ENCODE peak calls at places on chromosome 5, in four cellular contexts. One of them, this sample, is unnamed.

GRCh38 chr5:17477553-17478265 is 20.3 kb upstream of the TAF11L2 start:
- DNase-seq in heart left ventricle: no peak
- DNase-seq in kidney: no peak
- DNase-seq in IMR-90: no peak
- DNase-seq in this sample: no peak

GRCh38 chr5:126811515-126812198 is 34.7 kb downstream of the LMNB1 start:
- DNase-seq in kidney: no peak
- DNase-seq in heart left ventricle: no peak
- DNase-seq in IMR-90: peak; percentile 80
- DNase-seq in this sample: no peak

GRCh38 chr5:55226934-55227737 is at the start of gene MCIDAS:
- DNase-seq in IMR-90: peak; percentile 6
- DNase-seq in kidney: peak; percentile 83
- DNase-seq in heart left ventricle: no peak
- DNase-seq in this sample: peak; percentile 90

GRCh38 chr5:59569158-59569557 is 324.4 kb downstream of the PDE4D start:
- DNase-seq in kidney: no peak
- DNase-seq in IMR-90: no peak
- DNase-seq in heart left ventricle: no peak
- DNase-seq in this sample: no peak

GRCh38 chr5:14149672-14150053 is 6.5 kb downstream of the TRIO start:
- DNase-seq in heart left ventricle: no peak
- DNase-seq in IMR-90: no peak
- DNase-seq in kidney: no peak
- DNase-seq in this sample: no peak

GRCh38 chr5:152592416-152592815 is 187.3 kb upstream of the NMUR2 start:
- DNase-seq in IMR-90: no peak
- DNase-seq in heart left ventricle: no peak
- DNase-seq in kidney: no peak
- DNase-seq in this sample: peak; percentile 7

GRCh38 chr5:31990701-31991110 is 183.4 kb downstream of the GOLPH3 start:
- DNase-seq in IMR-90: no peak
- DNase-seq in kidney: no peak
- DNase-seq in heart left ventricle: no peak
- DNase-seq in this sample: peak; percentile 72

GRCh38 chr5:180649297-180650039 is at the start of gene FLT4:
- DNase-seq in heart left ventricle: no peak
- DNase-seq in IMR-90: no peak
- DNase-seq in kidney: no peak
- DNase-seq in this sample: no peak

GRCh38 chr5:172849636-172850453 is 15.8 kb downstream of the ERGIC1 start:
- DNase-seq in kidney: peak; percentile 93
- DNase-seq in IMR-90: no peak
- DNase-seq in heart left ventricle: no peak
- DNase-seq in this sample: peak; percentile 78

GRCh38 chr5:125256296-125256695 is 509.9 kb upstream of the ZNF608 start:
- DNase-seq in IMR-90: no peak
- DNase-seq in kidney: no peak
- DNase-seq in heart left ventricle: no peak
- DNase-seq in this sample: no peak

GRCh38 chr5:61450170-61450815 is 118.2 kb downstream of the ZSWIM6 start:
- DNase-seq in IMR-90: peak; percentile 91
- DNase-seq in kidney: no peak
- DNase-seq in heart left ventricle: no peak
- DNase-seq in this sample: peak; percentile 86

GRCh38 chr5:170597109-170597741 is 93.4 kb downstream of the KCNIP1 start:
- DNase-seq in kidney: no peak
- DNase-seq in IMR-90: peak; percentile 73
- DNase-seq in heart left ventricle: no peak
- DNase-seq in this sample: peak; percentile 62

GRCh38 chr5:117286813-117287212 is 712.2 kb upstream of the SEMA6A start:
- DNase-seq in IMR-90: no peak
- DNase-seq in heart left ventricle: no peak
- DNase-seq in kidney: no peak
- DNase-seq in this sample: no peak

GRCh38 chr5:9661316-9662015 is 31.3 kb upstream of the TAS2R1 start:
- DNase-seq in IMR-90: peak; percentile 52
- DNase-seq in heart left ventricle: no peak
- DNase-seq in kidney: no peak
- DNase-seq in this sample: no peak

GRCh38 chr5:178740181-178740557 is 9.7 kb upstream of the ZNF354A start:
- DNase-seq in kidney: no peak
- DNase-seq in IMR-90: no peak
- DNase-seq in heart left ventricle: no peak
- DNase-seq in this sample: no peak

GRCh38 chr5:160382361-160382760 is 11.9 kb upstream of the C1QTNF2 start:
- DNase-seq in IMR-90: no peak
- DNase-seq in heart left ventricle: no peak
- DNase-seq in kidney: no peak
- DNase-seq in this sample: no peak

GRCh38 chr5:133225671-133226152 is 173.9 kb downstream of the HSPA4 start:
- DNase-seq in IMR-90: peak; percentile 70
- DNase-seq in kidney: no peak
- DNase-seq in heart left ventricle: no peak
- DNase-seq in this sample: peak; percentile 74

GRCh38 chr5:102959055-102959454 is 160.9 kb downstream of the GIN1 start:
- DNase-seq in heart left ventricle: no peak
- DNase-seq in kidney: no peak
- DNase-seq in IMR-90: peak; percentile 95
- DNase-seq in this sample: peak; percentile 77

GRCh38 chr5:159183247-159183646 is 26.1 kb downstream of the RNF145 start:
- DNase-seq in heart left ventricle: no peak
- DNase-seq in IMR-90: no peak
- DNase-seq in kidney: no peak
- DNase-seq in this sample: no peak

GRCh38 chr5:159182691-159183090 is 26.7 kb downstream of the RNF145 start:
- DNase-seq in IMR-90: peak; percentile 83
- DNase-seq in heart left ventricle: no peak
- DNase-seq in kidney: no peak
- DNase-seq in this sample: no peak

GRCh38 chr5:159178978-159179377 is 30.4 kb downstream of the RNF145 start:
- DNase-seq in kidney: no peak
- DNase-seq in IMR-90: peak; percentile 99
- DNase-seq in heart left ventricle: no peak
- DNase-seq in this sample: peak; percentile 92

GRCh38 chr5:159179556-159180305 is 29.6 kb downstream of the RNF145 start:
- DNase-seq in IMR-90: peak; percentile 22
- DNase-seq in heart left ventricle: no peak
- DNase-seq in kidney: no peak
- DNase-seq in this sample: no peak

GRCh38 chr5:159181152-159181551 is 28.2 kb downstream of the RNF145 start:
- DNase-seq in kidney: no peak
- DNase-seq in IMR-90: peak; percentile 46
- DNase-seq in heart left ventricle: no peak
- DNase-seq in this sample: no peak
- H3K27ac ChIP-seq in kidney: no peak overlapping the region
- H3K27ac ChIP-seq in IMR-90: peak overlapping the region; percentile 63
- H3K27ac ChIP-seq in heart left ventricle: peak overlapping the region; percentile 50
- H3K27ac ChIP-seq in this sample: no peak overlapping the region

GRCh38 chr5:66223637-66224036 is 79.5 kb downstream of the SREK1 start:
- DNase-seq in kidney: no peak
- DNase-seq in heart left ventricle: no peak
- DNase-seq in IMR-90: no peak
- DNase-seq in this sample: no peak
- TF ChIP-seq CTCF in kidney: no peak
- TF ChIP-seq CTCF in heart left ventricle: peak; percentile 27
- TF ChIP-seq CTCF in IMR-90: peak; percentile 35
- TF ChIP-seq CTCF in this sample: no peak

GRCh38 chr5:87383216-87383615 is 29.5 kb downstream of the CCNH start:
- DNase-seq in IMR-90: peak; percentile 82
- DNase-seq in heart left ventricle: no peak
- DNase-seq in kidney: no peak
- DNase-seq in this sample: no peak
- H3K27ac ChIP-seq in IMR-90: no peak overlapping the region
- H3K27ac ChIP-seq in heart left ventricle: no peak overlapping the region
- H3K27ac ChIP-seq in kidney: no peak overlapping the region
- H3K27ac ChIP-seq in this sample: no peak overlapping the region

DNA sequence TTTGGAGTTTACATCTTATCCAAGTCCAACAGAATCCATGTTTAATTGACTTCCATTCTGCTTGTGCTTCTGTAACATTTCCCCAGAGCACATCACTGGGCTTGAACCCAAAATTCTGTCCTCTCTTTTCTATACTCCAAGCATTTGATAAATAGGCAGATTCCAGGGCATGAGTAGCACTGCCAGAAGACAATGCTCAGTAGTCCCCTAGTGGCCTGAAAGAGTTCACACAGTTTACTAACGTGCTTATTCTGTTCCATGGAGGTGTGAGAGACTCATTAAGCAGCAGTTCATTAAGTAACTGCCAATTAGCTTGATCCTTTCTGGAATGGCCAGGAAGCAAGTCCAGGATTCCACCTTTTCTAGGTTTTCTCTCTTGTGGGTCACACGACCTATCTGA is 9.4 kb upstream of the GABRA6 start:
- DNase-seq in IMR-90: no peak
- DNase-seq in heart left ventricle: no peak
- DNase-seq in kidney: no peak
- DNase-seq in this sample: no peak
- TF ChIP-seq CTCF in IMR-90: no peak
- TF ChIP-seq CTCF in heart left ventricle: peak; percentile 13
- TF ChIP-seq CTCF in kidney: peak; percentile 21
- TF ChIP-seq CTCF in this sample: peak; percentile 14

GRCh38 chr5:165616550-165617430 is 2111.4 kb downstream of the MAT2B start:
- DNase-seq in kidney: no peak
- DNase-seq in heart left ventricle: no peak
- DNase-seq in IMR-90: peak; percentile 62
- DNase-seq in this sample: peak; percentile 36
- H3K27ac ChIP-seq in kidney: no peak overlapping the region
- H3K27ac ChIP-seq in heart left ventricle: no peak overlapping the region
- H3K27ac ChIP-seq in IMR-90: no peak overlapping the region
- H3K27ac ChIP-seq in this sample: no peak overlapping the region

DNA sequence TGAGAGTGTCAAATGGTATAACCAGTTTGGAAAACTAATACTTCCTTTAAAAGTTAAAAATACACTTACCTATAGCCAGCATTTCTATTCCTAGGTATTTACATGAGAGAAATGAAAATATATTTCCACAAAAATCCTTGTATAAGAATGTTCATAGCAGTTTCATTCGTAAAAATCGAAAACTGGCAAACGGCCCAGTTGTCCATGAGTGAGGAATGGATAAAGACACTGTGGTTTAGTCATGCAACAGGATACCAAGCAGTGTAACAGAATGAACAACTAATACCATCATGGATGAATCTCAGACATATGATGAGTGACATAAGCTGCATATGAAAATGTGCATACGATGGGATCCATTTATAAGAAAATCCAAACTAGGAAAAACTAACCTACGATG is 136.7 kb downstream of the MACROH2A1 start:
- DNase-seq in kidney: no peak
- DNase-seq in IMR-90: no peak
- DNase-seq in heart left ventricle: no peak
- DNase-seq in this sample: no peak
- TF ChIP-seq CTCF in kidney: no peak
- TF ChIP-seq CTCF in IMR-90: no peak
- TF ChIP-seq CTCF in heart left ventricle: no peak
- TF ChIP-seq CTCF in this sample: no peak